ENCODE peak calls at places on chromosomes 4 and X, in eight cellular contexts. D is right atrium auricular region, V is body of pancreas, Y is IMR-90, G is fibroblast of lung, S is Caco-2, Q is heart left ventricle, O is neural progenitor cell. X is an unnamed sample. For H3K9me3 and H3K36me3, the result is how much of the 10 kb centered on the place peaks cover.

GRCh38 chr4:23855912-23856605 is 33.8 kb downstream of the PPARGC1A start:
- DNase-seq in Y (peak), G (peak), V (no peak), Q (no peak), S (no peak), D (no peak), O (no peak), X (no peak)

GRCh38 chr4:81259151-81259550 is 44.1 kb upstream of the PRKG2 start:
- DNase-seq in D (no peak), V (no peak), Q (no peak), O (no peak), S (no peak), Y (no peak), G (no peak), X (no peak)

GRCh38 chr4:173516621-173517612 is 13.1 kb downstream of the HAND2 start:
- DNase-seq in G (no peak), Q (no peak), O (peak), Y (no peak), D (no peak), S (no peak), V (no peak), X (no peak)

GRCh38 chr4:8435656-8436121 is 4.8 kb downstream of the ACOX3 start:
- DNase-seq in Y (peak), G (peak), D (no peak), Q (no peak), S (peak), V (peak), O (no peak), X (no peak)

GRCh38 chrX:70208479-70208878 is 26.0 kb upstream of the AWAT1 start:
- DNase-seq in S (no peak), V (no peak), G (no peak), Q (no peak), O (no peak), Y (peak), D (no peak), X (no peak)

GRCh38 chrX:42129022-42129421 is 205.7 kb upstream of the CASK start:
- DNase-seq in S (no peak), D (no peak), Q (no peak), Y (no peak), O (no peak), V (no peak), G (no peak), X (no peak)

GRCh38 chrX:17605676-17606075 is 131.6 kb upstream of the SCML1 start:
- DNase-seq in Y (peak), V (no peak), D (no peak), Q (no peak), S (no peak), G (peak), O (no peak), X (no peak)

GRCh38 chr4:75235359-75235951 is 278.7 kb downstream of the RCHY1 start:
- DNase-seq in V (no peak), G (no peak), D (no peak), Q (no peak), O (no peak), Y (no peak), S (no peak), X (no peak)

GRCh38 chr4:174255790-174256189 is 27.7 kb downstream of the FBXO8 start:
- DNase-seq in V (no peak), D (no peak), Y (peak), S (peak), G (peak), O (no peak), Q (no peak), X (no peak)

GRCh38 chrX:150547511-150548115 is 20.8 kb upstream of the MTM1 start:
- DNase-seq in S (peak), Q (peak), D (peak), O (peak), G (peak), V (peak), Y (no peak), X (peak)

GRCh38 chrX:40734956-40735317 is 405 bp downstream of the MED14 start:
- DNase-seq in V (peak), D (no peak), O (no peak), G (peak), Q (peak), Y (no peak), S (no peak), X (peak)

GRCh38 chr4:147640331-147640730 is 23.1 kb downstream of the TMEM184C start:
- DNase-seq in S (no peak), Q (no peak), O (no peak), V (no peak), D (no peak), G (no peak), Y (peak), X (no peak)

GRCh38 chr4:13547563-13548041 is 3.3 kb upstream of the NKX3-2 start:
- DNase-seq in Y (no peak), V (no peak), D (no peak), S (peak), G (no peak), O (peak), Q (no peak), X (no peak)

GRCh38 chr4:144343143-144343755 is 202.7 kb upstream of the GYPA start:
- DNase-seq in V (no peak), Y (no peak), G (peak), O (no peak), Q (no peak), S (no peak), D (no peak), X (no peak)

GRCh38 chrX:136194546-136194945 is 47.2 kb downstream of the FHL1 start:
- DNase-seq in Q (no peak), G (no peak), O (no peak), V (no peak), Y (no peak), S (no peak), D (no peak), X (no peak)

GRCh38 chr4:76639292-76639691 is 204.3 kb downstream of the SHROOM3 start:
- DNase-seq in V (no peak), D (no peak), G (no peak), Y (peak), S (no peak), Q (no peak), O (no peak), X (no peak)

GRCh38 chrX:150872773-150873336 is 25.6 kb downstream of the CD99L2 start:
- DNase-seq in D (no peak), V (peak), S (no peak), Q (no peak), O (no peak), Y (no peak), G (no peak), X (no peak)

GRCh38 chrX:33207056-33207455 is 4.3 kb downstream of the DMD start:
- DNase-seq in V (no peak), Q (no peak), D (no peak), Y (peak), O (no peak), G (peak), S (no peak), X (no peak)

GRCh38 chr4:116839826-116840225 is 245.6 kb downstream of the TRAM1L1 start:
- DNase-seq in S (no peak), O (no peak), Q (no peak), G (no peak), V (no peak), Y (no peak), D (no peak), X (no peak)

GRCh38 chr4:122746485-122746965 is 14.0 kb downstream of the BBS12 start:
- DNase-seq in O (no peak), Y (no peak), Q (no peak), V (no peak), S (no peak), D (no peak), G (no peak), X (no peak)

GRCh38 chr4:153931804-153932203 is 142.9 kb upstream of the SFRP2 start:
- DNase-seq in Y (no peak), V (no peak), S (no peak), O (no peak), Q (no peak), G (peak), D (no peak), X (no peak)

GRCh38 chr4:135601351-135601750 is 1399.8 kb upstream of the PABPC4L start:
- DNase-seq in V (no peak), O (no peak), Q (no peak), G (no peak), D (no peak), Y (no peak), S (peak), X (no peak)
- H3K9me3 ChIP-seq in V (under half), O (under half), Q (under half), G (under half), D (under half), Y (under half), S (under half), X (under half)

GRCh38 chr4:2436301-2436700 is 17.5 kb downstream of the CFAP99 start:
- DNase-seq in Q (no peak), G (no peak), O (no peak), D (no peak), V (no peak), Y (no peak), S (no peak), X (no peak)
- TF ChIP-seq CTCF in Q (no peak), G (peak), O (no peak), D (no peak), V (no peak), Y (no peak), S (no peak), X (no peak)

DNA sequence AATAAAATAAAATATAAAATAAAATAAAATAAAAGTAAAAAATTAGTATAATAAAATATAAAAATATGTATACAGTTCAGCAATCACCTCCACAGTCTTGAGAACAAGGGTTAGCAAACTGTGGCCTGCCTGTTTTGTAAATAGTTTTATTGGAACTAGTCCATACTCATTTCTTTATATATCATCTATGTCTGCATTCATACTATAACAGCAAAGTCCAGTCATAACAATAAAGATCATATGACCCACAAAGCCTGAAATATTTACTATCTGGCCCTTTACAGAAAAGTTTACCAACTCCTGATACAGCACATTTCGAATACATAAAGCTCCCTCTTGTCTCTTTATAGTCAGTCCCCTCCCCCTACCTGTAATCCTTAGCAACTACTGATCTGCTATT is 111.9 kb downstream of the SLC10A6 start:
- DNase-seq in V (no peak), G (no peak), Q (no peak), D (no peak), Y (no peak), S (no peak), O (no peak), X (no peak)
- H3K36me3 ChIP-seq in V (under half), G (under half), Q (under half), D (under half), Y (under half), S (under half), O (half or more), X (under half)

GRCh38 chr4:125085-125820 is 952 bp downstream of the ZNF718 start:
- DNase-seq in V (peak), S (peak), G (peak), Q (peak), Y (peak), O (peak), D (peak), X (peak)
- H3K9me3 ChIP-seq in V (under half), S (under half), G (under half), Q (under half), Y (under half), O (under half), D (under half), X (under half)

DNA sequence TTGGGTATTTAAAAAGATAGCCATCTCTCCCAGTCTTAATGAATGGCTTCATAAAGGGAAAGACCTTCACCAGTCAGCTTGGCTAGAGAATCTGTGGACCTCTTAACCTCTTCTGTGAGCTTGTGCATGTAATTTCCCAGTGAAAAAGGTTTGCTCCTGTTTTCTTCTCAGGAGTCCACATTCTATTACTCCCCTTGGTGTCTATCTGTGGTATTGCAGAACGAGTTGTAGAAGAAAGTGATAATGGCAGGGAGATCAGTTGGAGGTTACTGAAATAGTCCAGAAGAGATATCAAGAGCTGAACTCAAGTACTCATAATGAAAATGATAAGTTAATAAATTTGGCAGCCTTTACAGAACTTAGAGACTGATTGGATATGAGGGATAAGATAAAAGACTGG is 16.5 kb upstream of the VAMP7 start:
- DNase-seq in O (peak), S (no peak), D (no peak), Y (no peak), Q (no peak), V (no peak), G (no peak), X (no peak)
- TF ChIP-seq CTCF in O (peak), S (no peak), D (no peak), Y (peak), Q (no peak), V (no peak), G (peak), X (no peak)

DNA sequence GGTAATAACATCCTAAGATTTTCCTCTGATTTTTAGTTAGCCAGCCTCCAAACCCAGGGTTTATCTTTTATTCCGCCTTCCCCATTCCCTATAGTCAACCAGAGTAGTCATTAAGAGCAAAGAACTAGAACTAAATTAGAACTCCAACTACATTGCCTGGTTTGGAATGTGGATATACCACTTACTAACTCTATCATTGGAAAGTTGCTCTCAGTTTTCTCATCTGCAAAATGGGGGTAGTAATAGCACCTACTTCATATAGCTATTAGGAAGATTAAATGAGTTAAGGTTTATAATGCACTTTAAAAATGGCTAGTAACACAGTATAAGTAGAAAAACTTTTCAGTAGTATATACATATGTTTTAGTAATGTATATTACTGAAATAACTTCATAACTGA is 63.7 kb downstream of the ZAR1 start:
- DNase-seq in D (no peak), G (no peak), Y (no peak), S (no peak), V (no peak), Q (no peak), O (no peak), X (no peak)
- H3K36me3 ChIP-seq in D (half or more), G (under half), Y (under half), S (under half), V (under half), Q (under half), O (under half), X (half or more)